ENCODE peak calls at places on chromosomes 6 and 20, in five cellular contexts. N is PC-9; K is uterus; X is tibial nerve; A is CD4-positive, alpha-beta memory T cell. I is an unnamed sample. For H3K9me3, the result is how much of the 10 kb centered on the place peaks cover.

GRCh38 chr6:134537146-134537555 is 219.2 kb upstream of the SGK1 start:
- DNase-seq in N (peak), K (no peak), X (no peak), A (no peak), I (no peak)

GRCh38 chr20:51022803-51023616 is at the start of gene KCNG1:
- DNase-seq in N (peak), K (peak), X (no peak), A (peak), I (peak)

GRCh38 chr20:8361008-8361652 is 229.1 kb downstream of the PLCB1 start:
- DNase-seq in N (no peak), K (no peak), X (peak), A (no peak), I (peak)

GRCh38 chr20:58372836-58373235 is 16.2 kb upstream of the VAPB start:
- DNase-seq in N (no peak), K (no peak), X (no peak), A (no peak), I (no peak)

GRCh38 chr6:154969796-154970195 is 25.3 kb upstream of the TIAM2 start:
- DNase-seq in N (no peak), K (no peak), X (no peak), A (no peak), I (no peak)

GRCh38 chr6:91667596-91667995 is 1080.7 kb upstream of the MAP3K7 start:
- DNase-seq in N (no peak), K (no peak), X (no peak), A (no peak), I (no peak)

GRCh38 chr20:52105045-52105572 is 86.5 kb downstream of the ZFP64 start:
- DNase-seq in N (peak), K (no peak), X (no peak), A (no peak), I (peak)

GRCh38 chr6:159038914-159039884 is 5.6 kb downstream of the TAGAP start:
- DNase-seq in N (no peak), K (peak), X (no peak), A (no peak), I (no peak)

GRCh38 chr20:38179846-38180245 is 14.8 kb upstream of the TGM2 start:
- DNase-seq in N (no peak), K (no peak), X (no peak), A (no peak), I (no peak)

GRCh38 chr6:130467595-130467994 is 101.8 kb downstream of the TMEM200A start:
- DNase-seq in N (no peak), K (no peak), X (no peak), A (no peak), I (no peak)

GRCh38 chr6:156919819-156920379 is 142.7 kb downstream of the ARID1B start:
- DNase-seq in N (no peak), K (no peak), X (no peak), A (no peak), I (no peak)

GRCh38 chr6:93992976-93993375 is 573.6 kb upstream of the EPHA7 start:
- DNase-seq in N (no peak), K (no peak), X (no peak), A (no peak), I (no peak)

GRCh38 chr6:328924-329323 is 36.6 kb downstream of the DUSP22 start:
- DNase-seq in N (no peak), K (no peak), X (no peak), A (no peak), I (no peak)
- H3K9me3 ChIP-seq in N (under half), K (under half), X (under half), A (under half), I (under half)

GRCh38 chr6:31899215-31899614 is 1.7 kb upstream of the EHMT2 start:
- DNase-seq in N (no peak), K (no peak), X (no peak), A (no peak), I (no peak)
- H3K9me3 ChIP-seq in N (under half), K (under half), X (under half), A (under half), I (under half)

GRCh38 chr20:49283176-49283702 is 5.4 kb upstream of the ZNFX1 start:
- DNase-seq in N (no peak), K (no peak), X (no peak), A (no peak), I (no peak)

GRCh38 chr20:49281913-49282467 is 4.1 kb upstream of the ZNFX1 start:
- DNase-seq in N (no peak), K (no peak), X (no peak), A (no peak), I (no peak)

GRCh38 chr20:49281059-49281912 is 3.4 kb upstream of the ZNFX1 start:
- DNase-seq in N (peak), K (no peak), X (no peak), A (no peak), I (no peak)

GRCh38 chr20:49283703-49284625 is 6.1 kb upstream of the ZNFX1 start:
- DNase-seq in N (no peak), K (no peak), X (no peak), A (no peak), I (no peak)

GRCh38 chr20:49282584-49283171 is 4.8 kb upstream of the ZNFX1 start:
- DNase-seq in N (no peak), K (no peak), X (no peak), A (no peak), I (no peak)
- H3K9me3 ChIP-seq in N (half or more), K (under half), X (half or more), A (half or more), I (under half)

GRCh38 chr20:16441526-16442164 is 131.6 kb downstream of the KIF16B start:
- DNase-seq in N (no peak), K (no peak), X (no peak), A (no peak), I (no peak)

GRCh38 chr20:16434087-16434664 is 139.1 kb downstream of the KIF16B start:
- DNase-seq in N (peak), K (peak), X (peak), A (peak), I (peak)

GRCh38 chr20:16437387-16437990 is 135.8 kb downstream of the KIF16B start:
- DNase-seq in N (no peak), K (no peak), X (no peak), A (no peak), I (no peak)

DNA sequence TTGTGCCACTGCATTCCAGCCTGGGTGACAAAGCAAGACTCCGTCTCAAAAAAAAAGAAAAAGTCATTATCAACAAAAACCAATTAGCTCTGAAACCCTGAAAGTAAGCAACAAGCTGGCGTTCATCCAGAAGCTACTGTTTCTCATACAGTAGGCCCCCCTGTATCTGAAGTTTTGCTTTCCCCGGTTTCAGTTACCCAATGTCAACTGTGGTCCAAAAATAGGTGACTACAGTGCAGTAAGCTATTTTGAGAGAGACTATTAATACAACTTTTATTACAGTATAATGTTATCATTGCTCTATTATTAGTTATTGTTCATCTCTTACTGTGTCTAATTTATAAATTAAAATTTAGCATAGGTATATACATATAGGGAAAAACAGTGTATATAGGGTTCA is 135.1 kb downstream of the KIF16B start:
- DNase-seq in N (no peak), K (no peak), X (no peak), A (no peak), I (no peak)
- H3K9me3 ChIP-seq in N (under half), K (under half), X (under half), A (under half), I (under half)

DNA sequence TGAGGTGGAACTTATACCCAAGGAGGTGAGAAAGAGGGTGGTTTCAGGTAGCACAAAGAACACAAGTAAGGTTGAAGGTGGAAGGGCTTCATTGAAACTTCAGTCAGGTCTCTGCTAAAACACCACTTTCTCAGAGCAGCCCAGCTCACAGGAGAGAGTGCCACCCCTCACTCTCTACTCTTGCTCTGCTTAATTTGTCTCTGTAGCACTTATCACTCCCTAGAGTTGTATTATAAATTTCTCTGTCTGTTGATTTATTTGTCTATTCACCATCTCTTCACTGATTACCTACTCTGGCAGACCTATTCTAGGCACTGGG is 353.8 kb upstream of the CNR1 start:
- DNase-seq in N (no peak), K (no peak), X (no peak), A (no peak), I (no peak)
- H3K9me3 ChIP-seq in N (under half), K (under half), X (under half), A (under half), I (under half)

GRCh38 chr20:59718071-59718470 is 113.7 kb downstream of the PHACTR3 start:
- DNase-seq in N (no peak), K (no peak), X (no peak), A (no peak), I (no peak)

GRCh38 chr20:59718681-59719080 is 114.3 kb downstream of the PHACTR3 start:
- DNase-seq in N (no peak), K (no peak), X (no peak), A (no peak), I (no peak)

GRCh38 chr20:59721386-59721785 is 117.0 kb downstream of the PHACTR3 start:
- DNase-seq in N (no peak), K (no peak), X (no peak), A (no peak), I (no peak)

GRCh38 chr20:59723108-59723500 is 118.8 kb downstream of the PHACTR3 start:
- DNase-seq in N (no peak), K (no peak), X (peak), A (no peak), I (no peak)

DNA sequence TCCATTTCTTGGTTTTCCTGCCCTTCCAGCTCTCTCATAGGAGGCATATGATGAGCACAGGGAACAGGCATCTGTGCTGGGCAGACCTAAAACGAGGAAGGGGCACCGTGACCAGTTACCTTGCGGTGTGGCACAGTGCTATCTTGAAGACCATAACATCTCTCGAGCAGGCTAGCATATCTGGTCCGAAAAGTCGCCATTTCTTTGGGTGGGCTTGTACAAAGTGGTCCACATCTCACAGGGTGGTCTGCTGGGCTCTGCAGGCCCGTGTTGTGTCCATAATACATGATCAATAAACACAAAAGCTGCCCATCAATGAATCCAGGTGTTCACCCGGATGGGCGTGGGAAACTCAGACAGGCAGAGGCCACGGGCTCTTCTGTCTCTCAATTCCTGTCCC is 115.7 kb downstream of the PHACTR3 start:
- DNase-seq in N (no peak), K (no peak), X (no peak), A (no peak), I (no peak)
- H3K9me3 ChIP-seq in N (under half), K (under half), X (under half), A (under half), I (under half)

I was measured in adrenal gland.